ENCODE peak calls at places on chromosomes 16 and 17, in six cellular contexts. One of them, this sample, is unnamed.

GRCh38 chr17:29127840-29128239 is 52.4 kb downstream of the MYO18A start:
- DNase-seq in neural progenitor cell: peak; percentile 30
- DNase-seq in IMR-90: no peak
- DNase-seq in fibroblast of lung: no peak
- DNase-seq in GM12878: no peak
- DNase-seq in neuronal stem cell: no peak
- DNase-seq in this sample: no peak

GRCh38 chr16:3754304-3754703 is 37.0 kb upstream of the TRAP1 start:
- DNase-seq in neural progenitor cell: no peak
- DNase-seq in IMR-90: peak; percentile 62
- DNase-seq in fibroblast of lung: peak; percentile 71
- DNase-seq in GM12878: no peak
- DNase-seq in neuronal stem cell: no peak
- DNase-seq in this sample: no peak

GRCh38 chr17:82475458-82475857 is 16.9 kb downstream of the NARF start:
- DNase-seq in neural progenitor cell: no peak
- DNase-seq in IMR-90: no peak
- DNase-seq in fibroblast of lung: no peak
- DNase-seq in GM12878: no peak
- DNase-seq in neuronal stem cell: no peak
- DNase-seq in this sample: no peak

GRCh38 chr17:36128411-36128978 is 24.9 kb downstream of the CCL4 start:
- DNase-seq in neural progenitor cell: no peak
- DNase-seq in IMR-90: no peak
- DNase-seq in fibroblast of lung: no peak
- DNase-seq in GM12878: no peak
- DNase-seq in neuronal stem cell: no peak
- DNase-seq in this sample: no peak

GRCh38 chr17:7974638-7975131 is 27.7 kb upstream of the GUCY2D start:
- DNase-seq in neural progenitor cell: no peak
- DNase-seq in IMR-90: no peak
- DNase-seq in fibroblast of lung: no peak
- DNase-seq in GM12878: no peak
- DNase-seq in neuronal stem cell: no peak
- DNase-seq in this sample: no peak

GRCh38 chr17:37737971-37738370 is 6.9 kb downstream of the HNF1B start:
- DNase-seq in neural progenitor cell: no peak
- DNase-seq in IMR-90: peak; percentile 61
- DNase-seq in fibroblast of lung: peak; percentile 75
- DNase-seq in GM12878: no peak
- DNase-seq in neuronal stem cell: no peak
- DNase-seq in this sample: no peak

GRCh38 chr16:85462405-85463227 is 150.5 kb upstream of the GSE1 start:
- DNase-seq in neural progenitor cell: peak; percentile 54
- DNase-seq in IMR-90: no peak
- DNase-seq in fibroblast of lung: no peak
- DNase-seq in GM12878: no peak
- DNase-seq in neuronal stem cell: peak; percentile 49
- DNase-seq in this sample: no peak

GRCh38 chr16:57479422-57480126 is 6.7 kb downstream of the DOK4 start:
- DNase-seq in neural progenitor cell: peak; percentile 66
- DNase-seq in IMR-90: peak; percentile 54
- DNase-seq in fibroblast of lung: peak; percentile 74
- DNase-seq in GM12878: no peak
- DNase-seq in neuronal stem cell: no peak
- DNase-seq in this sample: no peak

GRCh38 chr17:40065771-40066510 is 3.2 kb downstream of the THRA start:
- DNase-seq in neural progenitor cell: no peak
- DNase-seq in IMR-90: no peak
- DNase-seq in fibroblast of lung: no peak
- DNase-seq in GM12878: no peak
- DNase-seq in neuronal stem cell: no peak
- DNase-seq in this sample: no peak

GRCh38 chr16:89604764-89605163 is 8.7 kb upstream of the DPEP1 start:
- DNase-seq in neural progenitor cell: no peak
- DNase-seq in IMR-90: no peak
- DNase-seq in fibroblast of lung: no peak
- DNase-seq in GM12878: no peak
- DNase-seq in neuronal stem cell: no peak
- DNase-seq in this sample: no peak

GRCh38 chr17:60269417-60269816 is 119.6 kb downstream of the CA4 start:
- DNase-seq in neural progenitor cell: no peak
- DNase-seq in IMR-90: no peak
- DNase-seq in fibroblast of lung: no peak
- DNase-seq in GM12878: no peak
- DNase-seq in neuronal stem cell: no peak
- DNase-seq in this sample: no peak

GRCh38 chr17:45138911-45139532 is 3.5 kb downstream of the ACBD4 start:
- DNase-seq in neural progenitor cell: peak; percentile 71
- DNase-seq in IMR-90: no peak
- DNase-seq in fibroblast of lung: no peak
- DNase-seq in GM12878: no peak
- DNase-seq in neuronal stem cell: no peak
- DNase-seq in this sample: no peak

GRCh38 chr17:40086150-40087044 is 14.0 kb downstream of the NR1D1 start:
- DNase-seq in neural progenitor cell: peak; percentile 83
- DNase-seq in IMR-90: no peak
- DNase-seq in fibroblast of lung: no peak
- DNase-seq in GM12878: no peak
- DNase-seq in neuronal stem cell: no peak
- DNase-seq in this sample: no peak

GRCh38 chr17:10036511-10037061 is 131.5 kb upstream of the RCVRN start:
- DNase-seq in neural progenitor cell: no peak
- DNase-seq in IMR-90: no peak
- DNase-seq in fibroblast of lung: no peak
- DNase-seq in GM12878: no peak
- DNase-seq in neuronal stem cell: no peak
- DNase-seq in this sample: no peak

GRCh38 chr16:7182510-7183109 is 150.0 kb upstream of the RBFOX1 start:
- DNase-seq in neural progenitor cell: peak; percentile 87
- DNase-seq in IMR-90: no peak
- DNase-seq in fibroblast of lung: no peak
- DNase-seq in GM12878: no peak
- DNase-seq in neuronal stem cell: peak; percentile 67
- DNase-seq in this sample: no peak

GRCh38 chr17:40538019-40538935 is 27.0 kb downstream of the CCR7 start:
- DNase-seq in neural progenitor cell: no peak
- DNase-seq in IMR-90: peak; percentile 43
- DNase-seq in fibroblast of lung: peak; percentile 65
- DNase-seq in GM12878: no peak
- DNase-seq in neuronal stem cell: no peak
- DNase-seq in this sample: no peak

GRCh38 chr16:29837833-29838232 is 17.6 kb downstream of the MVP start:
- DNase-seq in neural progenitor cell: no peak
- DNase-seq in IMR-90: peak; percentile 67
- DNase-seq in fibroblast of lung: peak; percentile 14
- DNase-seq in GM12878: no peak
- DNase-seq in neuronal stem cell: no peak
- DNase-seq in this sample: no peak

GRCh38 chr17:71664867-71665266 is 456.0 kb upstream of the SOX9 start:
- DNase-seq in neural progenitor cell: no peak
- DNase-seq in IMR-90: no peak
- DNase-seq in fibroblast of lung: no peak
- DNase-seq in GM12878: no peak
- DNase-seq in neuronal stem cell: no peak
- DNase-seq in this sample: no peak

GRCh38 chr17:83076930-83077329 is 2.5 kb upstream of the METRNL start:
- DNase-seq in neural progenitor cell: no peak
- DNase-seq in IMR-90: no peak
- DNase-seq in fibroblast of lung: no peak
- DNase-seq in GM12878: no peak
- DNase-seq in neuronal stem cell: no peak
- DNase-seq in this sample: no peak

GRCh38 chr16:66510711-66511614 is 39.0 kb downstream of the TK2 start:
- DNase-seq in neural progenitor cell: peak; percentile 22
- DNase-seq in IMR-90: no peak
- DNase-seq in fibroblast of lung: peak; percentile 30
- DNase-seq in GM12878: no peak
- DNase-seq in neuronal stem cell: no peak
- DNase-seq in this sample: no peak

GRCh38 chr16:87952751-87953150 is 1.5 kb downstream of the BANP start:
- DNase-seq in neural progenitor cell: no peak
- DNase-seq in IMR-90: no peak
- DNase-seq in fibroblast of lung: no peak
- DNase-seq in GM12878: no peak
- DNase-seq in neuronal stem cell: no peak
- DNase-seq in this sample: no peak

GRCh38 chr17:6494239-6494941 is 50.1 kb downstream of the PIMREG start:
- DNase-seq in neural progenitor cell: no peak
- DNase-seq in IMR-90: no peak
- DNase-seq in fibroblast of lung: peak; percentile 62
- DNase-seq in GM12878: no peak
- DNase-seq in neuronal stem cell: no peak
- DNase-seq in this sample: no peak

GRCh38 chr16:80541306-80541694 is 507 bp downstream of the DYNLRB2 start:
- DNase-seq in neural progenitor cell: no peak
- DNase-seq in IMR-90: no peak
- DNase-seq in fibroblast of lung: no peak
- DNase-seq in GM12878: no peak
- DNase-seq in neuronal stem cell: no peak
- DNase-seq in this sample: no peak
- H3K27ac ChIP-seq in neural progenitor cell: no peak overlapping the region
- H3K27ac ChIP-seq in IMR-90: no peak overlapping the region
- H3K27ac ChIP-seq in fibroblast of lung: no peak overlapping the region
- H3K27ac ChIP-seq in GM12878: no peak overlapping the region
- H3K27ac ChIP-seq in neuronal stem cell: no peak overlapping the region
- H3K27ac ChIP-seq in this sample: no peak overlapping the region

DNA sequence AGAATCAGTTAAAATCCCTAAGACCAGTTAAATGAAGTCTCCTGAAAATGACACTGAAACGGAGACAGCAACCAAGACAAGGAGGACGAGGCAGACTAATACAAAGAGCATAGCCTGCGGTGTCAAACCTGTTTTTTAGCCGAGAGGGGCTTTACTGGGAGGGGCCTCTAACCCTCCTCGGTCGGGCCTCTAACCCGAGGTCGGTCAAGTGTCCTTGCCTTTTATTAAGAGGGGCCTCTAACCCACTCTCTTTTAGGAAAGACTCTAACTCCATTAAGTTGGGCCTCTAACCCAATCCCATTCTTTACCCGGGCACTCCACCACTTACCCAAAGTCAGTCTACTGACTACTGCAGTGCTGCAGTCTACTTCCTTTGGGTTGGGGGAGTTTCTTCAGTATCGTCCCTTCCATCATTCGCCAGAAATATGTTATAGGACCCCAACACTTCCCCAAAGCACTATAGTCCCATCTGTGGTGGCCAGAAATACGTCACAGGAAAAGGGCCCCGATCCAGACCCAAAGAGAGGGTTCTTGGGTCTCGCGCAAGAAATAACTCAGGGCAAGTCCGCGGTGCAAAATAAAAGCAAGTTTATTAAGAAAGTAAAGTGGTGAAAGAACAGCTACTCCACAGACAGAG is 39.2 kb upstream of the ARL4D start:
- DNase-seq in neural progenitor cell: no peak
- DNase-seq in IMR-90: no peak
- DNase-seq in fibroblast of lung: no peak
- DNase-seq in GM12878: no peak
- DNase-seq in neuronal stem cell: no peak
- DNase-seq in this sample: no peak
- H3K9ac ChIP-seq in neural progenitor cell: no peak overlapping the region
- H3K9ac ChIP-seq in IMR-90: peak overlapping the region; percentile 62
- H3K9ac ChIP-seq in fibroblast of lung: no peak overlapping the region
- H3K9ac ChIP-seq in GM12878: peak overlapping the region; percentile 63
- H3K9ac ChIP-seq in neuronal stem cell: no peak overlapping the region
- H3K9ac ChIP-seq in this sample: no peak overlapping the region

GRCh38 chr16:1674751-1675664 is 3.1 kb upstream of the JPT2 start:
- DNase-seq in neural progenitor cell: no peak
- DNase-seq in IMR-90: peak; percentile 79
- DNase-seq in fibroblast of lung: peak; percentile 87
- DNase-seq in GM12878: no peak
- DNase-seq in neuronal stem cell: no peak
- DNase-seq in this sample: no peak

GRCh38 chr16:1677942-1678499 is at the start of gene JPT2:
- DNase-seq in neural progenitor cell: peak; percentile 99
- DNase-seq in IMR-90: peak; percentile 95
- DNase-seq in fibroblast of lung: peak; percentile 98
- DNase-seq in GM12878: peak; percentile 84
- DNase-seq in neuronal stem cell: peak; percentile 95
- DNase-seq in this sample: peak; percentile 40

GRCh38 chr16:1678500-1679098 is 520 bp downstream of the JPT2 start:
- DNase-seq in neural progenitor cell: peak; percentile 41
- DNase-seq in IMR-90: peak; percentile 24
- DNase-seq in fibroblast of lung: peak; percentile 44
- DNase-seq in GM12878: no peak
- DNase-seq in neuronal stem cell: peak; percentile 24
- DNase-seq in this sample: no peak

GRCh38 chr16:1676661-1677060 is 1.4 kb upstream of the JPT2 start:
- DNase-seq in neural progenitor cell: no peak
- DNase-seq in IMR-90: no peak
- DNase-seq in fibroblast of lung: no peak
- DNase-seq in GM12878: no peak
- DNase-seq in neuronal stem cell: no peak
- DNase-seq in this sample: no peak

DNA sequence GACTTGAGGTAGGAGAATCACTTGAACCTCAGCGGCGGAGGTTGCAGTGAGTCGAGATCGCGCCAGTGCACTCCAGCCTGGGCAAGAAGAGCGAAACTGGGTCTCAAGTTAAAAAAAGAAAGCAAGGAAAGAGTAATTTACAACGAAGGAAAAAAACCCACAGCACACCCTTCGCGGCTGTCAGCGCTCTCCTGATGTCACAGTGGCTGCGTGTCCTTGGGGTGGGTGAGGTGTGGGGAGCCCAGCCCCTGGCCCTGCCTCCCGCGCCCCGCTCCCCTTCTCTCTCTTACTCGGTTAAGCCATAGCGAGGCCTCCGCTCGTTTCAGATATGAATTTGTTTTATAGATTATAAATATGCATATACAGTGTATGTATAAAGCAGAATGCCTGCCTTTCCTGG is 740 bp upstream of the JPT2 start:
- DNase-seq in neural progenitor cell: peak; percentile 11
- DNase-seq in IMR-90: no peak
- DNase-seq in fibroblast of lung: no peak
- DNase-seq in GM12878: no peak
- DNase-seq in neuronal stem cell: no peak
- DNase-seq in this sample: no peak
- H3K27ac ChIP-seq in neural progenitor cell: no peak overlapping the region
- H3K27ac ChIP-seq in IMR-90: no peak overlapping the region
- H3K27ac ChIP-seq in fibroblast of lung: no peak overlapping the region
- H3K27ac ChIP-seq in GM12878: no peak overlapping the region
- H3K27ac ChIP-seq in neuronal stem cell: no peak overlapping the region
- H3K27ac ChIP-seq in this sample: no peak overlapping the region

GRCh38 chr17:2178798-2179505 is 124.0 kb downstream of the HIC1 start:
- DNase-seq in neural progenitor cell: no peak
- DNase-seq in IMR-90: no peak
- DNase-seq in fibroblast of lung: no peak
- DNase-seq in GM12878: no peak
- DNase-seq in neuronal stem cell: no peak
- DNase-seq in this sample: no peak

GRCh38 chr17:2180768-2181167 is 122.8 kb downstream of the SMG6 start:
- DNase-seq in neural progenitor cell: no peak
- DNase-seq in IMR-90: no peak
- DNase-seq in fibroblast of lung: no peak
- DNase-seq in GM12878: no peak
- DNase-seq in neuronal stem cell: no peak
- DNase-seq in this sample: no peak

GRCh38 chr17:2183346-2183745 is 120.2 kb downstream of the SMG6 start:
- DNase-seq in neural progenitor cell: no peak
- DNase-seq in IMR-90: peak; percentile 81
- DNase-seq in fibroblast of lung: peak; percentile 37
- DNase-seq in GM12878: no peak
- DNase-seq in neuronal stem cell: no peak
- DNase-seq in this sample: no peak

GRCh38 chr17:2179615-2180295 is 123.8 kb downstream of the SMG6 start:
- DNase-seq in neural progenitor cell: no peak
- DNase-seq in IMR-90: peak; percentile 98
- DNase-seq in fibroblast of lung: peak; percentile 96
- DNase-seq in GM12878: no peak
- DNase-seq in neuronal stem cell: no peak
- DNase-seq in this sample: no peak

GRCh38 chr17:2181206-2181983 is 122.2 kb downstream of the SMG6 start:
- DNase-seq in neural progenitor cell: peak; percentile 38
- DNase-seq in IMR-90: peak; percentile 95
- DNase-seq in fibroblast of lung: peak; percentile 98
- DNase-seq in GM12878: no peak
- DNase-seq in neuronal stem cell: no peak
- DNase-seq in this sample: no peak
- H3K9ac ChIP-seq in neural progenitor cell: no peak overlapping the region
- H3K9ac ChIP-seq in IMR-90: peak overlapping the region; percentile 83
- H3K9ac ChIP-seq in fibroblast of lung: peak overlapping the region; percentile 43
- H3K9ac ChIP-seq in GM12878: no peak overlapping the region
- H3K9ac ChIP-seq in neuronal stem cell: no peak overlapping the region
- H3K9ac ChIP-seq in this sample: no peak overlapping the region

This sample was measured in SK-N-MC.